ENCODE peak calls at places on chromosomes 13 and 19, in five cellular contexts. Y is GM23338, J is upper lobe of left lung, I is transverse colon, E is suprapubic skin. K is an unnamed sample.
A peak's percentile ranks its signal among the peaks of the same experiment; 100 is the strongest.

GRCh38 chr13:49444517-49445395 is 682 bp downstream of the SETDB2 start:
- DNase-seq in Y (peak; percentile 39), J (peak; percentile 59), I (peak; percentile 35), E (no peak), K (peak; percentile 48)

GRCh38 chr19:54455786-54456422 is 6.9 kb downstream of the LENG8 start:
- DNase-seq in Y (no peak), J (no peak), I (no peak), E (no peak), K (no peak)

GRCh38 chr13:50275392-50276063 is 260.3 kb downstream of the KCNRG start:
- DNase-seq in Y (no peak), J (no peak), I (no peak), E (no peak), K (no peak)

GRCh38 chr13:33205804-33206221 is 79.7 kb downstream of the STARD13 start:
- DNase-seq in Y (peak; percentile 32), J (no peak), I (no peak), E (no peak), K (no peak)

GRCh38 chr19:48325265-48325910 is at the start of gene EMP3:
- DNase-seq in Y (peak; percentile 89), J (peak; percentile 80), I (peak; percentile 86), E (peak; percentile 92), K (no peak)

GRCh38 chr13:110340812-110341444 is 33.8 kb downstream of the COL4A2 start:
- DNase-seq in Y (no peak), J (peak; percentile 72), I (peak; percentile 76), E (no peak), K (no peak)

GRCh38 chr13:85698236-85698635 is 101.0 kb downstream of the SLITRK6 start:
- DNase-seq in Y (no peak), J (no peak), I (no peak), E (no peak), K (no peak)

GRCh38 chr19:1064661-1065605 is 2.0 kb upstream of the ARHGAP45 start:
- DNase-seq in Y (peak; percentile 90), J (peak; percentile 78), I (peak; percentile 81), E (no peak), K (no peak)

GRCh38 chr13:113623491-113624234 is 34.3 kb downstream of the ATP4B start:
- DNase-seq in Y (no peak), J (no peak), I (no peak), E (peak; percentile 72), K (no peak)

GRCh38 chr19:41708481-41708880 is at the start of gene CEACAM5:
- DNase-seq in Y (no peak), J (peak; percentile 18), I (peak; percentile 91), E (peak; percentile 50), K (no peak)

GRCh38 chr13:30017880-30018279 is 167.5 kb upstream of the UBL3 start:
- DNase-seq in Y (peak; percentile 43), J (no peak), I (no peak), E (no peak), K (no peak)

GRCh38 chr13:25232937-25233515 is 54.3 kb downstream of the MTMR6 start:
- DNase-seq in Y (peak; percentile 69), J (no peak), I (no peak), E (no peak), K (no peak)

GRCh38 chr19:21835429-21835809 is 563 bp downstream of the ZNF43 start:
- DNase-seq in Y (no peak), J (no peak), I (peak; percentile 8), E (no peak), K (no peak)

GRCh38 chr13:73765651-73766384 is 368.4 kb downstream of the KLF12 start:
- DNase-seq in Y (peak; percentile 87), J (peak; percentile 59), I (peak; percentile 81), E (no peak), K (no peak)

GRCh38 chr19:37506387-37507166 is at the start of gene ZNF793:
- DNase-seq in Y (peak; percentile 93), J (peak; percentile 57), I (peak; percentile 81), E (peak; percentile 83), K (peak; percentile 82)

GRCh38 chr13:94249512-94249911 is 230.0 kb downstream of the DCT start:
- DNase-seq in Y (peak; percentile 28), J (no peak), I (no peak), E (no peak), K (no peak)

GRCh38 chr19:30406220-30406944 is 34.2 kb downstream of the ZNF536 start:
- DNase-seq in Y (peak; percentile 56), J (no peak), I (peak; percentile 16), E (no peak), K (no peak)

GRCh38 chr13:44237276-44237767 is 136.3 kb upstream of the SERP2 start:
- DNase-seq in Y (no peak), J (peak; percentile 73), I (peak; percentile 47), E (peak; percentile 83), K (no peak)

GRCh38 chr13:79090552-79091159 is 315.4 kb downstream of the RBM26 start:
- DNase-seq in Y (peak; percentile 23), J (no peak), I (no peak), E (no peak), K (no peak)

GRCh38 chr19:1168877-1169791 is 4.9 kb downstream of the SBNO2 start:
- DNase-seq in Y (no peak), J (no peak), I (no peak), E (peak; percentile 82), K (no peak)

DNA sequence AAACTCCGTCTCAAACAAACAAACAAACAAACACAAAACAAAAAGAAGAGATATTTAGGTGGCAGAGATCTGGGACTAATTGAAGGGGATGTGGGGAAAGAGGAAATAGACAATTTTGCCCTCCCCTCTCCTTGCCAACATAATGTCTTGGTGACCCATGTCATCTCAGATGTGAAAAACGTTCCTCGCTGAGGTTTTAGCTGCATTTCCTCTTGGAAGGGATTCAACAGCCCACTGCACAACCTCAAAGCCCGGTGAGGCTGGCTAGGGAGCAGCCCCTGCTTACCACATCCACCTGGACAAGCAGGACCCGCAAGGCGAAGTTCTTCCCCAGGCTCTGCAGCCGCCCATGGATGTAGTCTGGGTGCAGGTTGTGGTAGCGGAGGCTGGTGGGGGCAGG is 4.9 kb downstream of the ERCC1 start:
- DNase-seq in Y (no peak), J (no peak), I (no peak), E (no peak), K (no peak)
- H3K4me3 ChIP-seq in Y (no peak overlapping the region), J (no peak overlapping the region), I (no peak overlapping the region), E (no peak overlapping the region), K (no peak overlapping the region)

GRCh38 chr13:28387740-28388501 is 107.0 kb downstream of the FLT1 start:
- DNase-seq in Y (no peak), J (no peak), I (no peak), E (no peak), K (no peak)
- TF ChIP-seq POLR2AphosphoS5 in Y (no peak), J (no peak), I (no peak), E (no peak), K (no peak)

DNA sequence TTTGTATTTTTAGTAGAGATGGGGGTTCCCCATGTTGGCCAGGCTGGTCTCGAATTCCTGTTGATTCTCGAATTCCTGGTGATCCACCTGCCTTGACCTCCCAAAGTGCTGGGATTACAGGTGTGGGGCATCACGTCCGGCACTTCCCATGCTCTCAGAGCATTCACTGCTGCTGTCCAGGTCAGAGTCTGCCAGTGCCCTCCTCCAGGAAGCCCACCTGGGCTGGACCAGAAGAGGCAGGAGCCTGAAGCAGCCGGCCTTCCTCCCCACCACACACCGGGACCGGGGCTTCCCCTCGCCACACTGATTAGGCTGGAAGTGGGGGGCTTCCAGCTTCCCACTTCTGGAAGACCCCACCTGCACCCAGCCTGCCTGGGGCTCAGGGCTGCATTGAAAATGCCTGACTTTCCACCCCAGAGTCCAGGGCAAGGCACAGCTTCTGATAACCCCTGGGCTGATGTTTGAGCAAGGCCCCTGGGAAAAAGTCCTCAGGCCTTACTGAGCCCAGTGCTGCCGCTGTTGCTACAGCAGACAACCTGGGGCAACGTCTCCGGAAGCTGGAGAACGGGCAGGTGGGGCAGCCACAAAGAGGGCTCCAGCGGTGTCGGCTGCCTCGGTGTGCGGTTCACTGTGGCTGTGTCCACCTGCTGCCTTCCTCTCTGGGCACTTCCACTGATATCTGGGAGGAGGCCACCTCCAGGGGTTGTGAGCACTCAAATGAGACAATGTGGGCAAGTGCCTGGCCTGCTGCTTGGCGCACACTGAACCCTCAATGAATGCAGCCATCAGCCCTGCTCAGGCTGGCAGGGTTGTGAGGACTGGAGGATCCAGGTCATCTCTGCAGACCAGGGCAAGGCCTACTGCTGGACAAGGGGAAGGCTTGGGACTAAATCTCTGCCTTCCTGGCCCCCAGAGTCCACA is 22.6 kb downstream of the CEBPA start:
- DNase-seq in Y (no peak), J (no peak), I (no peak), E (no peak), K (no peak)
- H3K27ac ChIP-seq in Y (no peak overlapping the region), J (peak overlapping the region; percentile 73), I (no peak overlapping the region), E (no peak overlapping the region), K (no peak overlapping the region)

DNA sequence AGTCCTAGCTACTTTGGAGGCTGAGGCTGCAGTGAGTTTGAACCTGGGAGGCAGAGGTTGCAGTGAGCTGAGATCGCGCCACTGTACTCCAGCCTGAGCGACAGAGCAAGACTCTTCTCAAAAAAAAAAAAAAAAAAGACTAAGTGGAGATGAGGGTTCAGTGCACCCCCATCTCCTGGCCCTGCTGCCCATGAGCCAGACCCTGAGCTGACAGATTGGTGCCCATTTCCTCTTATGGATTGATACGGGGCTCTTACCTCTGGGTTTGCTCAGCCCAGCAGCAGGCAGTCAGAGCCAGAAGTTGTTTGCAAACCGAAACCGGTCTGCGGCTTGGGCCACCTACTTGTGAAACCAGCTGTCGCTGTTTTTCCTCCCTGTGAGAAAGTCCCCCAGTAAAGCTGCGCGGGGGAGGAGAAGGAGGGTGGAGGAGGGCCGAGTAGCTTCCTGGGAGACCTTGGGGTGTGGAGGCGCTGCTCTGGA is 36.9 kb downstream of the ARRDC2 start:
- DNase-seq in Y (peak; percentile 77), J (peak; percentile 89), I (peak; percentile 86), E (peak; percentile 89), K (no peak)
- H3K4me3 ChIP-seq in Y (peak overlapping the region; percentile 23), J (peak overlapping the region; percentile 48), I (no peak overlapping the region), E (peak overlapping the region; percentile 47), K (peak overlapping the region; percentile 20)

GRCh38 chr19:3765121-3765520 is 2.6 kb downstream of the MRPL54 start:
- DNase-seq in Y (no peak), J (no peak), I (no peak), E (no peak), K (no peak)
- TF ChIP-seq POLR2AphosphoS5 in Y (no peak), J (no peak), I (no peak), E (no peak), K (no peak)

GRCh38 chr19:5081441-5082161 is 112.7 kb downstream of the KDM4B start:
- DNase-seq in Y (no peak), J (no peak), I (no peak), E (no peak), K (no peak)
- H3K27ac ChIP-seq in Y (no peak overlapping the region), J (no peak overlapping the region), I (no peak overlapping the region), E (no peak overlapping the region), K (no peak overlapping the region)

GRCh38 chr13:31885994-31886393 is 145.6 kb upstream of the FRY start:
- DNase-seq in Y (no peak), J (no peak), I (no peak), E (no peak), K (no peak)
- H3K4me3 ChIP-seq in Y (no peak overlapping the region), J (no peak overlapping the region), I (no peak overlapping the region), E (no peak overlapping the region), K (no peak overlapping the region)